ENCODE peak calls at places on chromosomes 2 and 18, in four cellular contexts. F, Q, Y and U are unnamed samples.

GRCh38 chr18:10482985-10483949 is 28.8 kb downstream of the APCDD1 start:
- DNase-seq in F (no peak), Q (no peak), Y (no peak), U (no peak)

GRCh38 chr2:98359986-98360385 is 13.7 kb downstream of the CNGA3 start:
- DNase-seq in F (no peak), Q (peak), Y (no peak), U (no peak)

GRCh38 chr18:44839239-44839666 is 158.6 kb downstream of the SETBP1 start:
- DNase-seq in F (peak), Q (peak), Y (peak), U (peak)

GRCh38 chr2:230541934-230542380 is 126.0 kb downstream of the SP100 start:
- DNase-seq in F (peak), Q (no peak), Y (no peak), U (no peak)

GRCh38 chr2:216774620-216775019 is 79.3 kb upstream of the IGFBP5 start:
- DNase-seq in F (peak), Q (no peak), Y (no peak), U (no peak)

GRCh38 chr2:192124576-192124975 is 70.2 kb downstream of the TMEFF2 start:
- DNase-seq in F (no peak), Q (no peak), Y (no peak), U (no peak)

GRCh38 chr2:171521361-171522056 is 765 bp upstream of the CYBRD1 start:
- DNase-seq in F (no peak), Q (no peak), Y (no peak), U (no peak)

GRCh38 chr2:205527801-205528200 is 154.5 kb upstream of the NRP2 start:
- DNase-seq in F (peak), Q (no peak), Y (no peak), U (no peak)

GRCh38 chr2:216971632-216972031 is 111.8 kb upstream of the TNP1 start:
- DNase-seq in F (no peak), Q (no peak), Y (no peak), U (no peak)

GRCh38 chr2:173571021-173571821 is 216.5 kb downstream of the CDCA7 start:
- DNase-seq in F (peak), Q (no peak), Y (peak), U (no peak)

GRCh38 chr2:217926801-217927200 is 76.0 kb downstream of the TNS1 start:
- DNase-seq in F (no peak), Q (no peak), Y (no peak), U (no peak)

GRCh38 chr2:144402282-144402681 is 117.6 kb downstream of the ZEB2 start:
- DNase-seq in F (peak), Q (no peak), Y (peak), U (no peak)

GRCh38 chr18:46387426-46388131 is 269.4 kb downstream of the LOXHD1 start:
- DNase-seq in F (no peak), Q (no peak), Y (no peak), U (no peak)

GRCh38 chr2:58429285-58429874 is 188.3 kb upstream of the FANCL start:
- DNase-seq in F (no peak), Q (no peak), Y (no peak), U (no peak)

GRCh38 chr18:44537521-44537920 is 143.2 kb upstream of the SETBP1 start:
- DNase-seq in F (peak), Q (no peak), Y (peak), U (no peak)

GRCh38 chr18:78975282-78975681 is 4.3 kb upstream of the SALL3 start:
- DNase-seq in F (no peak), Q (no peak), Y (no peak), U (no peak)

GRCh38 chr2:95320986-95321767 is 24.0 kb downstream of the KCNIP3 start:
- DNase-seq in F (no peak), Q (no peak), Y (no peak), U (no peak)

GRCh38 chr18:52408800-52409302 is 68.9 kb downstream of the DCC start:
- DNase-seq in F (no peak), Q (no peak), Y (no peak), U (no peak)

DNA sequence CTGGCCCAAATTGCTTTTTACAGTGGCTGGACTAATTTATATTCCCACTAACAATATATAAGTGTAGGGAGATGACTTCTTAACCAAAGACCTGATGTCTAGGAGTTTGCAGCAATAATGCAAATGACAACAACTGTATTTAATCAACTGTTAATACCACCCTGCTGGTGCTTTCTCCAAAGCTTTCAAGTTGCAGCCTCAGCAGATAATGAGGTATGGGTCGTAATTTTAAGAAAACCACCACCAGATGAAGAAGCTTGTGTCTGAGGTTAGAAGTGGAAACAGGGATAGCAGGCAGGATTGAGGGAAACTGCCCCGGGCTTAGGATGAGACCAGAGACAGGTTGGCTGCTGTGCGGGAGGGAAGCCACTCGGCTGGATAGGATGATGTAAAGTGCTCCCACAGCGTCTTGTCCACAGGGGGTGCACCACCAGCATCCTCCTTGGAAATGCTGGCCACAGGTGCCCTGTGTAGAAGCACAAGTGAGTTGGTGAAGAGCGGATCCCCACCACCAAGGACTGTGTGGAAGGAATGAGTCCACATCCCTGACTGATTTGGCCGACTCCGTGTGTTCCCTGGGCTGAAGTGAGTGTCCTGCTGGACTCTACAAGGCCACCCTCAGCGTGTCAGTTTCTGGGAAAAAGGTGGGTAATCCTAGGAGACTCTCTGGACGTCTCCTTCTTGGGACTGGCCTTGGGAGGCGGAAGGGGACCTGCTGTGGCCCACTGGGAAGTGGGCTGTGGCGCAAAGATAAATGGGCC is 76.1 kb upstream of the SMAD2 start:
- DNase-seq in F (no peak), Q (no peak), Y (no peak), U (no peak)
- H3K56ac ChIP-seq in F (no peak), Q (no peak), Y (peak), U (no peak)

DNA sequence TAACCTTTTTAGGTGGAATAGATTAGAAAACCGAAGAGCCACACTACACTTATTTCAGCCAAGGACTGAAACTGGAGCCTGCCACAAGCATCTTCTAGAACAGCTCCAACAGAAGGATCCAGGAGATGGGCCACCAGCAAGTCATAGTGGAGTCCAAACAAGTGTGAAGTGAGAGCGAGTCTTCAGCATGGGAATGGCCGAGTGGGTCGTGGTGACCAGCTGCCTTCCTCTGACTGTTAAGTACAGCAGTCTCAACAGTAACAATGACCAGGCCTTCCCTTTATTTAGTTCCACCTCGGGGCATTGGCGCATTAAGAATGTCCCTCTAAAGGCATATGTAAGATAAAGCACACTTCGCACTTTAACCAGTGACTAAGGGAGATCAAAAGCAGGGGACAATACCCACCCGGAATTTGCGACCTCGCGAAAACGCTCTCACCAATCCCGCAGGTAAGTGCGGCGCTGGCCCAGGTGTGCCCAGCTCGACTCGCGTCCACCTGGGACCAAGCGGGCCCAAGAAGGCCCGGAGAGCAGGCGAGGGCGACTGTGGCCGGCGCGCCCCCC is 1.1 kb downstream of the L3MBTL4 start:
- DNase-seq in F (no peak), Q (no peak), Y (peak), U (no peak)
- H3K9ac ChIP-seq in F (no peak), Q (no peak), Y (peak), U (no peak)

GRCh38 chr18:63233334-63233733 is 86.2 kb downstream of the BCL2 start:
- DNase-seq in F (no peak), Q (no peak), Y (no peak), U (no peak)
- H3K56ac ChIP-seq in F (no peak), Q (no peak), Y (no peak), U (no peak)

GRCh38 chr18:63850636-63851035 is 36.9 kb upstream of the SERPINB2 start:
- DNase-seq in F (no peak), Q (no peak), Y (no peak), U (no peak)
- H3K9ac ChIP-seq in F (no peak), Q (no peak), Y (no peak), U (no peak)

GRCh38 chr2:55087501-55087900 is 37.2 kb upstream of the RTN4 start:
- DNase-seq in F (no peak), Q (no peak), Y (no peak), U (no peak)
- H3K56ac ChIP-seq in F (no peak), Q (no peak), Y (no peak), U (no peak)